ENCODE peak calls at places on chromosomes 12 and 14, in four cellular contexts. One of them, this sample, is unnamed.

GRCh38 chr12:98948566-98948965 is 303.5 kb downstream of the APAF1 start:
- DNase-seq in dorsolateral prefrontal cortex: no peak
- DNase-seq in IMR-90: no peak
- DNase-seq in endodermal cell: no peak
- DNase-seq in this sample: no peak

GRCh38 chr12:112375105-112375504 is 7.1 kb downstream of the HECTD4 start:
- DNase-seq in endodermal cell: peak; percentile 16
- DNase-seq in dorsolateral prefrontal cortex: no peak
- DNase-seq in IMR-90: no peak
- DNase-seq in this sample: no peak

GRCh38 chr14:99715266-99716000 is 31.3 kb downstream of the CYP46A1 start:
- DNase-seq in dorsolateral prefrontal cortex: no peak
- DNase-seq in IMR-90: no peak
- DNase-seq in endodermal cell: no peak
- DNase-seq in this sample: no peak

GRCh38 chr12:53645191-53645590 is 19.0 kb upstream of the ATF7 start:
- DNase-seq in endodermal cell: no peak
- DNase-seq in dorsolateral prefrontal cortex: no peak
- DNase-seq in IMR-90: peak; percentile 23
- DNase-seq in this sample: no peak

GRCh38 chr12:81896771-81897170 is 137.6 kb upstream of the PPFIA2 start:
- DNase-seq in IMR-90: no peak
- DNase-seq in dorsolateral prefrontal cortex: no peak
- DNase-seq in endodermal cell: peak; percentile 72
- DNase-seq in this sample: no peak

GRCh38 chr14:86955955-86956354 is 1037.0 kb downstream of the GALC start:
- DNase-seq in IMR-90: no peak
- DNase-seq in dorsolateral prefrontal cortex: no peak
- DNase-seq in endodermal cell: no peak
- DNase-seq in this sample: no peak

GRCh38 chr14:105487449-105487985 is 831 bp downstream of the CRIP1 start:
- DNase-seq in dorsolateral prefrontal cortex: no peak
- DNase-seq in endodermal cell: no peak
- DNase-seq in IMR-90: no peak
- DNase-seq in this sample: peak; percentile 46

GRCh38 chr12:85804663-85805062 is 31.5 kb downstream of the RASSF9 start:
- DNase-seq in dorsolateral prefrontal cortex: no peak
- DNase-seq in IMR-90: no peak
- DNase-seq in endodermal cell: no peak
- DNase-seq in this sample: no peak

GRCh38 chr12:93441111-93441616 is 583 bp downstream of the UBE2N start:
- DNase-seq in IMR-90: peak; percentile 7
- DNase-seq in endodermal cell: no peak
- DNase-seq in dorsolateral prefrontal cortex: no peak
- DNase-seq in this sample: peak; percentile 74

GRCh38 chr12:45543887-45544286 is 185.6 kb upstream of the ARID2 start:
- DNase-seq in IMR-90: peak; percentile 87
- DNase-seq in endodermal cell: peak; percentile 84
- DNase-seq in dorsolateral prefrontal cortex: no peak
- DNase-seq in this sample: peak; percentile 31

GRCh38 chr12:15701721-15702156 is 87.4 kb downstream of the EPS8 start:
- DNase-seq in IMR-90: peak; percentile 68
- DNase-seq in dorsolateral prefrontal cortex: no peak
- DNase-seq in endodermal cell: no peak
- DNase-seq in this sample: no peak

GRCh38 chr14:50462111-50462510 is 65.4 kb upstream of the CDKL1 start:
- DNase-seq in dorsolateral prefrontal cortex: no peak
- DNase-seq in IMR-90: no peak
- DNase-seq in endodermal cell: no peak
- DNase-seq in this sample: no peak

GRCh38 chr12:132024758-132025157 is 75.0 kb downstream of the EP400 start:
- DNase-seq in IMR-90: no peak
- DNase-seq in dorsolateral prefrontal cortex: no peak
- DNase-seq in endodermal cell: no peak
- DNase-seq in this sample: peak; percentile 37

GRCh38 chr14:65940056-65940735 is 527.7 kb downstream of the FUT8 start:
- DNase-seq in IMR-90: no peak
- DNase-seq in endodermal cell: no peak
- DNase-seq in dorsolateral prefrontal cortex: no peak
- DNase-seq in this sample: no peak

GRCh38 chr14:100577321-100577985 is 9.8 kb downstream of the BEGAIN start:
- DNase-seq in IMR-90: no peak
- DNase-seq in endodermal cell: peak; percentile 34
- DNase-seq in dorsolateral prefrontal cortex: no peak
- DNase-seq in this sample: no peak

GRCh38 chr12:104695453-104696148 is 238.9 kb downstream of the CHST11 start:
- DNase-seq in dorsolateral prefrontal cortex: no peak
- DNase-seq in endodermal cell: peak; percentile 51
- DNase-seq in IMR-90: peak; percentile 93
- DNase-seq in this sample: peak; percentile 86

DNA sequence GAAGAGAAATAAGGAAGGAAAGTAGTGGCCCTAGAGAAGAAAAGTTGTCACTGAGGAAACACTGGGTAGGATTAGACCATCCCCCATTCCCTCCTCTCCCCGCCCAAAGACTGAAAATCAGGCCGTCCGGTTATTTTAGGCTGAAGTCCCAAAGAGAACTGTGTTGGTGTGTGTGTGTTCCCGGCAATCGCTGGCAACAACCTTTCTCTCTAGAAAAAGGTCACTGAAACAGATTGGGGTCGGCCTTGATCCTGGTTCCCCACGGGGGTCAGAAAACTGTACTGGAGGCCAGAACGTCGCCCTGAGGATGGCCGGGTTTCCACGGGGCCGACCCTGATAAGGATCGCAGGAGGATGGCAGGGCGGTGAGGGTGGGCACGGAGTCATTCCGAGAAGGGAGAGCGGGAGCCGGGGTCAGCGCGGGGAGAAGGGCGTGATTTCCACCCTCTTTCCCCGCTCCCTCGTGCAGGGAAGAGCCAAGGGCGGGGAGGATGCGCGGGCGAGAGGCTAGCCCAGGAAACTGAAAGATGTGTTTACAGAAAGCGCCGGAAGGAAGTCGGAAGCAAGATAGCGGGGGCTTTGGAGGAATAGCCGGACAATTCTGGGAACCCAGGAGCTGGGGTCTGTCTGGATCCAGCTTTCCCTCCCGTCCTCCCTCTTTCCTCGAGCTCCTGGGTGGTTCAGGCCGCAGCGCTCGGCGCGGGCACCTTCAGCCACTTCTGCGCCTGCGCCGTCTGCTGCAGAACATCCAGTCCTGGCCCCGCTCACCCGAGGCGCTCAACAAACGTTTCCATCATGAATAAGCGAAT is 25.3 kb upstream of the SPTLC2 start:
- DNase-seq in endodermal cell: no peak
- DNase-seq in IMR-90: peak; percentile 47
- DNase-seq in dorsolateral prefrontal cortex: peak; percentile 71
- DNase-seq in this sample: peak; percentile 87
- H3K27ac ChIP-seq in endodermal cell: no peak overlapping the region
- H3K27ac ChIP-seq in IMR-90: peak overlapping the region; percentile 55
- H3K27ac ChIP-seq in dorsolateral prefrontal cortex: peak overlapping the region; percentile 38
- H3K27ac ChIP-seq in this sample: peak overlapping the region; percentile 80

DNA sequence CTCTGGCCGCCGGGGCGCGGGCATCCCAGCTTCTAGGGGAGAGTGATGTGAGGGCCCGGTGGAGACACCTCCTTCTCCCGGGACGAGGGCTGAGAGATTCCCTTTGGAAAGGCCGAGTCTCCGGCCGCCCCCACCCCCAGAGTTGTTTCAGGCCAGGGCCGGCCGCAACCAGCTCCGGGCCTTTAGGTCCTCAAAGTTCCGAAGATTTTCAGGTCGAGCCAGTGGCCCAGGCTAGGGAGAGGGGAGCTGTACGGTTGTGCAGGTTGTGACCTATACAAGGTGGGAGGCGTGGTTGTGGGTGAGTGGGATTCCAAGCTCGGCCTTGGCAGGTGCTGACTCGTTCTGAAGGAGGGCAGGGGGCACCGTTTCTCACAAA is 18.4 kb upstream of the ANKRD33 start:
- DNase-seq in endodermal cell: no peak
- DNase-seq in IMR-90: no peak
- DNase-seq in dorsolateral prefrontal cortex: no peak
- DNase-seq in this sample: no peak
- H3K4me3 ChIP-seq in endodermal cell: peak overlapping the region; percentile 73
- H3K4me3 ChIP-seq in IMR-90: peak overlapping the region; percentile 21
- H3K4me3 ChIP-seq in dorsolateral prefrontal cortex: peak overlapping the region; percentile 56
- H3K4me3 ChIP-seq in this sample: peak overlapping the region; percentile 49

DNA sequence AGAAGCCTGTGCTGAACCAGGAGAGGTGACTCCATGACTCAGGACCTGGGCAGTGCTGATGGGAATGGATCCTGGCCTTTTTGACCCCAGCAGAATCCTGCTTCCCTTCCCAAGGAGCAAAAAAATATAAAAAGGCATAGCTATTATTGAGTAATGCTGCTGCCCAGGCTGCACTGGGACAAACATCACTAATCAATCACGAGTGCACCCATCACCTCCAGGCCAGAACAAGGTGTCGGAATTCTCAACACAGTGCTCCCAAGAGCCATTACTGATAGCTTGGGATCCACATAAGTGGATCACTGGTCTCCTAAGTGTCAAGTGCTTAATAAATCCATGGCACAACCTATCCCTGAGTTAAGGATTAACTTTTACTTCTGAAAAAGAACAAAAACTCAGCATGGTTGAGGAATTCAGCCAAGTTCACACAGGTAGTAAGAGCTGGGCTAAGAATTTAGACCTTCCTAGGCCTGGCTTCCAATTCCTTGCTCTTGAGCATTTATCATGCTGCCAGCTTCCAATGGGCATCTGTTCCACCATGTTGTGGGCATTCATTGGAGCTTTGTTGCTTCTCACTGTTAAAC is 31.9 kb downstream of the IRF2BPL start:
- DNase-seq in endodermal cell: no peak
- DNase-seq in IMR-90: no peak
- DNase-seq in dorsolateral prefrontal cortex: no peak
- DNase-seq in this sample: no peak
- H3K27ac ChIP-seq in endodermal cell: no peak overlapping the region
- H3K27ac ChIP-seq in IMR-90: no peak overlapping the region
- H3K27ac ChIP-seq in dorsolateral prefrontal cortex: no peak overlapping the region
- H3K27ac ChIP-seq in this sample: no peak overlapping the region

DNA sequence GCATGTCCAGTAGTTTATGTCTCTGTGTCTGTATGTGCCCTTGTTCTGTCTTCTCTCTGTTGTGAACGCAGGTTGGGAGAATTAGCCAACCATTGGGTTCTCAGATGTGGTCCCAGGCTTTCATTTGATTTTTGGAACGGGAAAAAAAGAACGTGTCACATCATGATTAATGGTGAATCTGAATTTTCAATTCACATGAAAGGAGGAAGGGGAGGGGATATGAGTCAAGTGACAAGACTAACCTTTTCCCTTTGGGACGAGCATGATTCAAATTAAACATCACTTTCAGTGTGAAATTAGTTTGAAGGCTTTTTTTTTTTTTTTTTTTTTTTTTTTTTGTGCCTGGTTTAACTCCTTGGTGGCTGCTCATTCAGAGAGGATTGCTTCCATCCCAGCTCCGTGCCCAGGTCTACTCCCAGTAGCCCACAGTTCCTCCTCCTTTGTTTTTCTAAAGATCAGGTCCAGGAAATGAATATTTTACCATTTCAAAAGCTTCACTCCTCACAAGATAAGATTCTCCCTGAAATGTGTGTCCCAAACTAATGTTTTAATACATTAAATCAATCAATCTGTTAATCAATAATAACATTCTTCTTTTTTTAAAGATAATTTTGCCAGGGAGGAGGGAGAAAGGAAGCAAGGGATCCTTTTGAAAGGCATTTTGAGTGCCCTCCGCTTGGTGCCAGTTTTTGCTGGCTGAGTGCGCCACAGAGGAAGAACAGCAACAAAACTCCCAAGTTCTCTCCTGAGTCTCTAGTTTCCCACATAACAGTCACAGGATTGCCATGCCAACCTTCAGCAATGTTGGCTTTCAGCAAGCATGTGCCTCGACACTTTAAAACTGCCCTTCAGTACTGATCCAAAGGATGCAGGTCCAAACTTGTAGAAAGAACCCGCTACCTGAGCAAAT is 99.0 kb downstream of the RMST start:
- DNase-seq in IMR-90: no peak
- DNase-seq in dorsolateral prefrontal cortex: no peak
- DNase-seq in endodermal cell: no peak
- DNase-seq in this sample: no peak
- H3K4me3 ChIP-seq in IMR-90: no peak overlapping the region
- H3K4me3 ChIP-seq in dorsolateral prefrontal cortex: no peak overlapping the region
- H3K4me3 ChIP-seq in endodermal cell: no peak overlapping the region
- H3K4me3 ChIP-seq in this sample: no peak overlapping the region

This sample was measured in tibial artery.